ENCODE peak calls at places on chromosomes 13 and 19, in eight cellular contexts. One of them, this sample, is unnamed.

GRCh38 chr19:3782903-3783302 is 3.3 kb downstream of the MATK start:
- DNase-seq in hepatocyte: no peak
- DNase-seq in thoracic aorta: no peak
- DNase-seq in GM23248: no peak
- DNase-seq in CD8-positive, alpha-beta memory T cell: no peak
- DNase-seq in adrenal gland: no peak
- DNase-seq in aorta: no peak
- DNase-seq in AG10803: no peak
- DNase-seq in this sample: no peak

GRCh38 chr13:79593611-79594275 is 112.8 kb downstream of the NDFIP2 start:
- DNase-seq in GM23248: peak
- DNase-seq in AG10803: peak
- DNase-seq in CD8-positive, alpha-beta memory T cell: no peak
- DNase-seq in aorta: no peak
- DNase-seq in adrenal gland: no peak
- DNase-seq in hepatocyte: no peak
- DNase-seq in thoracic aorta: no peak
- DNase-seq in this sample: peak

GRCh38 chr13:98784666-98785065 is 32.2 kb upstream of the SLC15A1 start:
- DNase-seq in thoracic aorta: no peak
- DNase-seq in hepatocyte: no peak
- DNase-seq in GM23248: no peak
- DNase-seq in aorta: no peak
- DNase-seq in adrenal gland: no peak
- DNase-seq in CD8-positive, alpha-beta memory T cell: no peak
- DNase-seq in AG10803: no peak
- DNase-seq in this sample: no peak

GRCh38 chr13:95480131-95480545 is 72.4 kb upstream of the CLDN10 start:
- DNase-seq in CD8-positive, alpha-beta memory T cell: no peak
- DNase-seq in hepatocyte: no peak
- DNase-seq in AG10803: no peak
- DNase-seq in aorta: peak
- DNase-seq in adrenal gland: peak
- DNase-seq in GM23248: no peak
- DNase-seq in thoracic aorta: no peak
- DNase-seq in this sample: no peak

GRCh38 chr13:24087611-24088235 is 72.8 kb upstream of the SPATA13 start:
- DNase-seq in adrenal gland: peak
- DNase-seq in AG10803: no peak
- DNase-seq in aorta: no peak
- DNase-seq in CD8-positive, alpha-beta memory T cell: no peak
- DNase-seq in thoracic aorta: no peak
- DNase-seq in hepatocyte: no peak
- DNase-seq in GM23248: no peak
- DNase-seq in this sample: no peak

GRCh38 chr19:1168877-1169791 is 4.9 kb downstream of the SBNO2 start:
- DNase-seq in AG10803: peak
- DNase-seq in aorta: no peak
- DNase-seq in CD8-positive, alpha-beta memory T cell: no peak
- DNase-seq in hepatocyte: no peak
- DNase-seq in thoracic aorta: no peak
- DNase-seq in adrenal gland: peak
- DNase-seq in GM23248: peak
- DNase-seq in this sample: no peak

GRCh38 chr13:35711909-35712308 is 235.4 kb upstream of the MAB21L1 start:
- DNase-seq in AG10803: no peak
- DNase-seq in thoracic aorta: no peak
- DNase-seq in hepatocyte: no peak
- DNase-seq in aorta: no peak
- DNase-seq in adrenal gland: no peak
- DNase-seq in CD8-positive, alpha-beta memory T cell: no peak
- DNase-seq in GM23248: no peak
- DNase-seq in this sample: no peak

GRCh38 chr19:6034512-6034911 is 56.6 kb upstream of the RANBP3 start:
- DNase-seq in adrenal gland: no peak
- DNase-seq in aorta: no peak
- DNase-seq in GM23248: no peak
- DNase-seq in AG10803: no peak
- DNase-seq in hepatocyte: no peak
- DNase-seq in thoracic aorta: no peak
- DNase-seq in CD8-positive, alpha-beta memory T cell: no peak
- DNase-seq in this sample: no peak

GRCh38 chr13:20869540-20869939 is 33.0 kb downstream of the XPO4 start:
- DNase-seq in adrenal gland: no peak
- DNase-seq in thoracic aorta: no peak
- DNase-seq in aorta: no peak
- DNase-seq in AG10803: peak
- DNase-seq in CD8-positive, alpha-beta memory T cell: no peak
- DNase-seq in GM23248: peak
- DNase-seq in hepatocyte: no peak
- DNase-seq in this sample: no peak

GRCh38 chr13:109874921-109875454 is 88.6 kb upstream of the IRS2 start:
- DNase-seq in GM23248: peak
- DNase-seq in AG10803: peak
- DNase-seq in thoracic aorta: no peak
- DNase-seq in CD8-positive, alpha-beta memory T cell: no peak
- DNase-seq in aorta: no peak
- DNase-seq in hepatocyte: peak
- DNase-seq in adrenal gland: peak
- DNase-seq in this sample: no peak

GRCh38 chr13:90443268-90443667 is 904.2 kb upstream of the MIR17HG start:
- DNase-seq in thoracic aorta: no peak
- DNase-seq in GM23248: no peak
- DNase-seq in hepatocyte: no peak
- DNase-seq in aorta: no peak
- DNase-seq in adrenal gland: no peak
- DNase-seq in CD8-positive, alpha-beta memory T cell: no peak
- DNase-seq in AG10803: no peak
- DNase-seq in this sample: no peak

GRCh38 chr19:43469160-43469480 is 3.7 kb upstream of the LYPD3 start:
- DNase-seq in adrenal gland: no peak
- DNase-seq in CD8-positive, alpha-beta memory T cell: no peak
- DNase-seq in hepatocyte: no peak
- DNase-seq in AG10803: peak
- DNase-seq in aorta: no peak
- DNase-seq in thoracic aorta: no peak
- DNase-seq in GM23248: no peak
- DNase-seq in this sample: no peak

GRCh38 chr13:84823528-84823927 is 941.3 kb upstream of the SLITRK1 start:
- DNase-seq in CD8-positive, alpha-beta memory T cell: no peak
- DNase-seq in thoracic aorta: no peak
- DNase-seq in AG10803: no peak
- DNase-seq in hepatocyte: no peak
- DNase-seq in adrenal gland: no peak
- DNase-seq in aorta: no peak
- DNase-seq in GM23248: no peak
- DNase-seq in this sample: no peak

GRCh38 chr13:112783135-112783945 is 93.5 kb downstream of the ATP11A start:
- DNase-seq in GM23248: peak
- DNase-seq in AG10803: peak
- DNase-seq in thoracic aorta: no peak
- DNase-seq in aorta: no peak
- DNase-seq in CD8-positive, alpha-beta memory T cell: no peak
- DNase-seq in hepatocyte: no peak
- DNase-seq in adrenal gland: no peak
- DNase-seq in this sample: no peak

GRCh38 chr13:113730145-113730750 is 28.8 kb upstream of the TMEM255B start:
- DNase-seq in CD8-positive, alpha-beta memory T cell: no peak
- DNase-seq in adrenal gland: no peak
- DNase-seq in hepatocyte: no peak
- DNase-seq in GM23248: no peak
- DNase-seq in thoracic aorta: no peak
- DNase-seq in AG10803: no peak
- DNase-seq in aorta: peak
- DNase-seq in this sample: no peak

GRCh38 chr19:44644391-44645016 is 794 bp downstream of the PVR start:
- DNase-seq in adrenal gland: peak
- DNase-seq in thoracic aorta: no peak
- DNase-seq in hepatocyte: peak
- DNase-seq in GM23248: peak
- DNase-seq in CD8-positive, alpha-beta memory T cell: no peak
- DNase-seq in aorta: peak
- DNase-seq in AG10803: no peak
- DNase-seq in this sample: no peak

GRCh38 chr13:32911506-32911905 is 104.7 kb upstream of the KL start:
- DNase-seq in thoracic aorta: no peak
- DNase-seq in GM23248: peak
- DNase-seq in hepatocyte: peak
- DNase-seq in AG10803: peak
- DNase-seq in CD8-positive, alpha-beta memory T cell: no peak
- DNase-seq in adrenal gland: peak
- DNase-seq in aorta: no peak
- DNase-seq in this sample: no peak

GRCh38 chr19:57473646-57474045 is 3.7 kb downstream of the ZNF772 start:
- DNase-seq in hepatocyte: no peak
- DNase-seq in GM23248: peak
- DNase-seq in AG10803: no peak
- DNase-seq in CD8-positive, alpha-beta memory T cell: no peak
- DNase-seq in adrenal gland: no peak
- DNase-seq in thoracic aorta: no peak
- DNase-seq in aorta: no peak
- DNase-seq in this sample: no peak
- H3K4me3 ChIP-seq in hepatocyte: no peak
- H3K4me3 ChIP-seq in GM23248: no peak
- H3K4me3 ChIP-seq in AG10803: no peak
- H3K4me3 ChIP-seq in CD8-positive, alpha-beta memory T cell: peak
- H3K4me3 ChIP-seq in adrenal gland: no peak
- H3K4me3 ChIP-seq in thoracic aorta: no peak
- H3K4me3 ChIP-seq in aorta: no peak
- H3K4me3 ChIP-seq in this sample: no peak

DNA sequence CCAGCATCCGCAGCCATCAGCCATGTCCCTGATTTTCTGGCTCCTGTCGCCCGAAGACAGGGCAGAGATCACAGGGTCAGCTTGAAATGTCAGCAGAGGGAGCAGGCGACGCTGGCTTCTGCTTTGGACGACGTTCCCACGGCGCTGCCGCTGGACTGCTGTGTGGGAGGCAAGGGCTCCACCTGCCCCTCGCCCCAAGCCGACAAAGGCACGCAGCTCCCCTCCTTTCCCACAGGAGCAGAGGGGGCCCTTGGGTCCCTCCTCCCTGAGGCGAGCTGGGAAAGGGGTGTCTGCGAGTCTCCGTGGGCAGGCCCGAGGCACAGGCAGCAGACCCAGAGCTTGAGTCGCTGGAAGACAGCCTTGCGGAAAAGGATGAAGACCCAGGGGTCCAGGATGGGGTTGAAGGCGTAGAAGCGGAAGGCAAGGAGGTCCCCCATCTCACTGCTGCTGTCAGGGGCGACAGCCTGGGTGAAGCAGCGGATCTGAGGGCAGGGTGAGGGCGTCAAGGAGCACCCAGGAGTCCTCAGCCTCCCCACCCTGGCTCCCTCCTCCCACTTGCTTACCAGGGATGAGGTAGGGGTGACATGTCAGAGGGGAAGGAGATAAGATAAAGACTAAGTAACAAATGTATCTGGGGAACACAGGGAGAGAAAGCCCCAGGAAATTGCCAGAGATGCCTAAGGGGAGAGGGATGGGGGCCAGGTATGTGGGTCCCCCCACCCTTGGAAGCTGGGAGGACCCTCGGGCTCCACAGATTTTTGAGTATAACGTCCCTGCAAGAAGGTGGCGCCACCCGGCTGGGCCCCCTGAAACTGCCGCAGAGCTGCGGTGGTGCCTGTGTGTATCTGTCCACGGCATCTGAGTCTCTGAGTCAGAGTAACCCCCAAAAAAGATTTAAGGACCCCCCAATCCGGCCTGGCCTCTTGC is 3.4 kb downstream of the PTGIR start:
- DNase-seq in adrenal gland: no peak
- DNase-seq in hepatocyte: no peak
- DNase-seq in AG10803: no peak
- DNase-seq in CD8-positive, alpha-beta memory T cell: no peak
- DNase-seq in aorta: peak
- DNase-seq in GM23248: no peak
- DNase-seq in thoracic aorta: no peak
- DNase-seq in this sample: no peak
- H3K4me3 ChIP-seq in adrenal gland: no peak
- H3K4me3 ChIP-seq in hepatocyte: no peak
- H3K4me3 ChIP-seq in AG10803: peak
- H3K4me3 ChIP-seq in CD8-positive, alpha-beta memory T cell: no peak
- H3K4me3 ChIP-seq in aorta: peak
- H3K4me3 ChIP-seq in GM23248: no peak
- H3K4me3 ChIP-seq in thoracic aorta: peak
- H3K4me3 ChIP-seq in this sample: no peak

GRCh38 chr13:37884026-37884425 is 14.5 kb upstream of the TRPC4 start:
- DNase-seq in aorta: no peak
- DNase-seq in AG10803: no peak
- DNase-seq in thoracic aorta: no peak
- DNase-seq in GM23248: no peak
- DNase-seq in hepatocyte: no peak
- DNase-seq in adrenal gland: no peak
- DNase-seq in CD8-positive, alpha-beta memory T cell: no peak
- DNase-seq in this sample: no peak
- H3K4me3 ChIP-seq in aorta: no peak
- H3K4me3 ChIP-seq in AG10803: no peak
- H3K4me3 ChIP-seq in thoracic aorta: no peak
- H3K4me3 ChIP-seq in GM23248: no peak
- H3K4me3 ChIP-seq in hepatocyte: no peak
- H3K4me3 ChIP-seq in adrenal gland: no peak
- H3K4me3 ChIP-seq in CD8-positive, alpha-beta memory T cell: no peak
- H3K4me3 ChIP-seq in this sample: no peak

GRCh38 chr13:38697628-38698333 is 10.9 kb downstream of the FREM2 start:
- DNase-seq in CD8-positive, alpha-beta memory T cell: no peak
- DNase-seq in hepatocyte: no peak
- DNase-seq in thoracic aorta: no peak
- DNase-seq in AG10803: no peak
- DNase-seq in GM23248: peak
- DNase-seq in aorta: no peak
- DNase-seq in adrenal gland: no peak
- DNase-seq in this sample: no peak
- H3K4me3 ChIP-seq in CD8-positive, alpha-beta memory T cell: no peak
- H3K4me3 ChIP-seq in hepatocyte: no peak
- H3K4me3 ChIP-seq in thoracic aorta: no peak
- H3K4me3 ChIP-seq in AG10803: no peak
- H3K4me3 ChIP-seq in GM23248: no peak
- H3K4me3 ChIP-seq in aorta: no peak
- H3K4me3 ChIP-seq in adrenal gland: no peak
- H3K4me3 ChIP-seq in this sample: no peak

DNA sequence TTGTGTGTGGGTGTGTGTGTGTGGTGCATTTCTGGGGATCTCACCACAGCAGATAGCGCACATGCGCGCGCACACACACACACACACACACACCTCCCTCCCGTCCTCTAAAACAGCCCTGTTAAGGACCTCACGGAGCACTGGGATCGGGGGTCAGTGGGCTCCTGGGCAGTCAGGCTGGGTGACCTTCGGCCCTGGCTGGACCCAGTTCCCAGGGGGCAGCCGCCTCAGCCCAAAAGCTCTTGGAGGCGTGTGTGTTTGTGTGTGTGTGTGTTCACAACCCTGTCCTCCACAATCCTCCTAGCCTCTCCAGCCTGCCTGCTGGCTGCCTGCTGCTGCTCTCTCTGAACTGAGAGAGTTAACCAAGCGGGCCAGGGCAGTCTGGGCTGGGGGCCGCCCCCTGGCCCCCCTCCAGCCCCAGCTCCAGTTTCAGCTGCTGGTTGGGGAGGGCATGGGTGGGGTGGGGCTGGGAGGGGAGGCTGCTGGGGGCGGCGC is 272 bp upstream of the FXYD1 start:
- DNase-seq in aorta: peak
- DNase-seq in hepatocyte: no peak
- DNase-seq in adrenal gland: no peak
- DNase-seq in thoracic aorta: no peak
- DNase-seq in GM23248: no peak
- DNase-seq in AG10803: no peak
- DNase-seq in CD8-positive, alpha-beta memory T cell: no peak
- DNase-seq in this sample: no peak
- H3K4me3 ChIP-seq in aorta: no peak
- H3K4me3 ChIP-seq in hepatocyte: no peak
- H3K4me3 ChIP-seq in adrenal gland: no peak
- H3K4me3 ChIP-seq in thoracic aorta: peak
- H3K4me3 ChIP-seq in GM23248: no peak
- H3K4me3 ChIP-seq in AG10803: no peak
- H3K4me3 ChIP-seq in CD8-positive, alpha-beta memory T cell: no peak
- H3K4me3 ChIP-seq in this sample: no peak

GRCh38 chr19:19750842-19751790 is 18.2 kb upstream of the ZNF14 start:
- DNase-seq in aorta: no peak
- DNase-seq in hepatocyte: no peak
- DNase-seq in CD8-positive, alpha-beta memory T cell: no peak
- DNase-seq in adrenal gland: no peak
- DNase-seq in GM23248: no peak
- DNase-seq in AG10803: no peak
- DNase-seq in thoracic aorta: no peak
- DNase-seq in this sample: no peak
- H3K4me3 ChIP-seq in aorta: no peak
- H3K4me3 ChIP-seq in hepatocyte: no peak
- H3K4me3 ChIP-seq in CD8-positive, alpha-beta memory T cell: no peak
- H3K4me3 ChIP-seq in adrenal gland: no peak
- H3K4me3 ChIP-seq in GM23248: no peak
- H3K4me3 ChIP-seq in AG10803: no peak
- H3K4me3 ChIP-seq in thoracic aorta: no peak
- H3K4me3 ChIP-seq in this sample: no peak